ENCODE peak calls at places on chromosomes 13 and 19, in ten cellular contexts. One of them, this sample, is unnamed.

GRCh38 chr13:51576754-51577153 is 7.5 kb upstream of the WDFY2 start:
- DNase-seq in glutamatergic neuron: no peak
- DNase-seq in kidney epithelial cell: no peak
- DNase-seq in mesothelial cell of epicardium: no peak
- DNase-seq in lower leg skin: no peak
- DNase-seq in GM12865: no peak
- DNase-seq in psoas muscle: no peak
- DNase-seq in uterus: no peak
- DNase-seq in epithelial cell of esophagus: peak
- DNase-seq in foreskin keratinocyte: peak
- DNase-seq in this sample: no peak

GRCh38 chr19:37874784-37875183 is 31.6 kb downstream of the WDR87 start:
- DNase-seq in glutamatergic neuron: no peak
- DNase-seq in kidney epithelial cell: no peak
- DNase-seq in mesothelial cell of epicardium: no peak
- DNase-seq in lower leg skin: no peak
- DNase-seq in GM12865: no peak
- DNase-seq in psoas muscle: no peak
- DNase-seq in uterus: no peak
- DNase-seq in epithelial cell of esophagus: no peak
- DNase-seq in foreskin keratinocyte: no peak
- DNase-seq in this sample: no peak

GRCh38 chr19:16660763-16661479 is at the start of gene TMEM38A:
- DNase-seq in glutamatergic neuron: peak
- DNase-seq in kidney epithelial cell: no peak
- DNase-seq in mesothelial cell of epicardium: peak
- DNase-seq in lower leg skin: peak
- DNase-seq in GM12865: peak
- DNase-seq in psoas muscle: peak
- DNase-seq in uterus: peak
- DNase-seq in epithelial cell of esophagus: peak
- DNase-seq in foreskin keratinocyte: no peak
- DNase-seq in this sample: no peak

GRCh38 chr19:35062942-35063341 is 21.4 kb downstream of the HPN start:
- DNase-seq in glutamatergic neuron: no peak
- DNase-seq in kidney epithelial cell: no peak
- DNase-seq in mesothelial cell of epicardium: no peak
- DNase-seq in lower leg skin: no peak
- DNase-seq in GM12865: no peak
- DNase-seq in psoas muscle: no peak
- DNase-seq in uterus: no peak
- DNase-seq in epithelial cell of esophagus: no peak
- DNase-seq in foreskin keratinocyte: no peak
- DNase-seq in this sample: no peak

GRCh38 chr19:6639439-6639838 is 30.5 kb downstream of the TNFSF14 start:
- DNase-seq in glutamatergic neuron: no peak
- DNase-seq in kidney epithelial cell: peak
- DNase-seq in mesothelial cell of epicardium: no peak
- DNase-seq in lower leg skin: no peak
- DNase-seq in GM12865: peak
- DNase-seq in psoas muscle: no peak
- DNase-seq in uterus: no peak
- DNase-seq in epithelial cell of esophagus: peak
- DNase-seq in foreskin keratinocyte: no peak
- DNase-seq in this sample: no peak

GRCh38 chr13:32491028-32491427 is 47.6 kb downstream of the N4BP2L2 start:
- DNase-seq in glutamatergic neuron: no peak
- DNase-seq in kidney epithelial cell: no peak
- DNase-seq in mesothelial cell of epicardium: no peak
- DNase-seq in lower leg skin: no peak
- DNase-seq in GM12865: no peak
- DNase-seq in psoas muscle: no peak
- DNase-seq in uterus: no peak
- DNase-seq in epithelial cell of esophagus: no peak
- DNase-seq in foreskin keratinocyte: no peak
- DNase-seq in this sample: no peak

GRCh38 chr13:43572601-43573360 is 214.0 kb downstream of the ENOX1 start:
- DNase-seq in glutamatergic neuron: no peak
- DNase-seq in kidney epithelial cell: no peak
- DNase-seq in mesothelial cell of epicardium: no peak
- DNase-seq in lower leg skin: no peak
- DNase-seq in GM12865: no peak
- DNase-seq in psoas muscle: no peak
- DNase-seq in uterus: no peak
- DNase-seq in epithelial cell of esophagus: peak
- DNase-seq in foreskin keratinocyte: peak
- DNase-seq in this sample: no peak

GRCh38 chr19:13503570-13504235 is 2.6 kb downstream of the CACNA1A start:
- DNase-seq in glutamatergic neuron: no peak
- DNase-seq in kidney epithelial cell: no peak
- DNase-seq in mesothelial cell of epicardium: no peak
- DNase-seq in lower leg skin: no peak
- DNase-seq in GM12865: no peak
- DNase-seq in psoas muscle: no peak
- DNase-seq in uterus: no peak
- DNase-seq in epithelial cell of esophagus: no peak
- DNase-seq in foreskin keratinocyte: no peak
- DNase-seq in this sample: no peak

GRCh38 chr19:29806098-29806866 is 5.5 kb upstream of the CCNE1 start:
- DNase-seq in glutamatergic neuron: peak
- DNase-seq in kidney epithelial cell: no peak
- DNase-seq in mesothelial cell of epicardium: no peak
- DNase-seq in lower leg skin: no peak
- DNase-seq in GM12865: peak
- DNase-seq in psoas muscle: peak
- DNase-seq in uterus: no peak
- DNase-seq in epithelial cell of esophagus: no peak
- DNase-seq in foreskin keratinocyte: no peak
- DNase-seq in this sample: no peak

GRCh38 chr19:35063940-35064818 is 22.7 kb downstream of the HPN start:
- DNase-seq in glutamatergic neuron: no peak
- DNase-seq in kidney epithelial cell: peak
- DNase-seq in mesothelial cell of epicardium: no peak
- DNase-seq in lower leg skin: no peak
- DNase-seq in GM12865: no peak
- DNase-seq in psoas muscle: no peak
- DNase-seq in uterus: no peak
- DNase-seq in epithelial cell of esophagus: peak
- DNase-seq in foreskin keratinocyte: peak
- DNase-seq in this sample: no peak

GRCh38 chr19:7989071-7989575 is 16.3 kb downstream of the ELAVL1 start:
- DNase-seq in glutamatergic neuron: no peak
- DNase-seq in kidney epithelial cell: peak
- DNase-seq in mesothelial cell of epicardium: no peak
- DNase-seq in lower leg skin: no peak
- DNase-seq in GM12865: no peak
- DNase-seq in psoas muscle: no peak
- DNase-seq in uterus: no peak
- DNase-seq in epithelial cell of esophagus: peak
- DNase-seq in foreskin keratinocyte: peak
- DNase-seq in this sample: no peak

GRCh38 chr13:24663089-24663395 is 17.2 kb upstream of the ATP12A start:
- DNase-seq in glutamatergic neuron: no peak
- DNase-seq in kidney epithelial cell: no peak
- DNase-seq in mesothelial cell of epicardium: no peak
- DNase-seq in lower leg skin: peak
- DNase-seq in GM12865: no peak
- DNase-seq in psoas muscle: no peak
- DNase-seq in uterus: no peak
- DNase-seq in epithelial cell of esophagus: no peak
- DNase-seq in foreskin keratinocyte: no peak
- DNase-seq in this sample: no peak

GRCh38 chr13:114105351-114106225 is 26.8 kb downstream of the RASA3 start:
- DNase-seq in glutamatergic neuron: no peak
- DNase-seq in kidney epithelial cell: no peak
- DNase-seq in mesothelial cell of epicardium: no peak
- DNase-seq in lower leg skin: peak
- DNase-seq in GM12865: no peak
- DNase-seq in psoas muscle: peak
- DNase-seq in uterus: peak
- DNase-seq in epithelial cell of esophagus: no peak
- DNase-seq in foreskin keratinocyte: no peak
- DNase-seq in this sample: peak

GRCh38 chr13:114048463-114048862 is 74.6 kb upstream of the C13orf46 start:
- DNase-seq in glutamatergic neuron: no peak
- DNase-seq in kidney epithelial cell: no peak
- DNase-seq in mesothelial cell of epicardium: no peak
- DNase-seq in lower leg skin: no peak
- DNase-seq in GM12865: no peak
- DNase-seq in psoas muscle: no peak
- DNase-seq in uterus: no peak
- DNase-seq in epithelial cell of esophagus: no peak
- DNase-seq in foreskin keratinocyte: no peak
- DNase-seq in this sample: no peak

GRCh38 chr19:36245210-36246005 is 30.5 kb downstream of the ZNF146 start:
- DNase-seq in glutamatergic neuron: peak
- DNase-seq in kidney epithelial cell: no peak
- DNase-seq in mesothelial cell of epicardium: no peak
- DNase-seq in lower leg skin: no peak
- DNase-seq in GM12865: no peak
- DNase-seq in psoas muscle: no peak
- DNase-seq in uterus: no peak
- DNase-seq in epithelial cell of esophagus: no peak
- DNase-seq in foreskin keratinocyte: no peak
- DNase-seq in this sample: no peak
- TF ChIP-seq CTCF in glutamatergic neuron: no peak
- TF ChIP-seq CTCF in kidney epithelial cell: no peak
- TF ChIP-seq CTCF in mesothelial cell of epicardium: no peak
- TF ChIP-seq CTCF in lower leg skin: no peak
- TF ChIP-seq CTCF in GM12865: no peak
- TF ChIP-seq CTCF in psoas muscle: no peak
- TF ChIP-seq CTCF in uterus: no peak
- TF ChIP-seq CTCF in epithelial cell of esophagus: no peak
- TF ChIP-seq CTCF in foreskin keratinocyte: no peak
- TF ChIP-seq CTCF in this sample: no peak

GRCh38 chr19:54477650-54478049 is 4.6 kb upstream of the CDC42EP5 start:
- DNase-seq in glutamatergic neuron: no peak
- DNase-seq in kidney epithelial cell: no peak
- DNase-seq in mesothelial cell of epicardium: no peak
- DNase-seq in lower leg skin: no peak
- DNase-seq in GM12865: no peak
- DNase-seq in psoas muscle: no peak
- DNase-seq in uterus: no peak
- DNase-seq in epithelial cell of esophagus: no peak
- DNase-seq in foreskin keratinocyte: no peak
- DNase-seq in this sample: no peak
- TF ChIP-seq CTCF in glutamatergic neuron: no peak
- TF ChIP-seq CTCF in kidney epithelial cell: no peak
- TF ChIP-seq CTCF in mesothelial cell of epicardium: no peak
- TF ChIP-seq CTCF in lower leg skin: no peak
- TF ChIP-seq CTCF in GM12865: no peak
- TF ChIP-seq CTCF in psoas muscle: no peak
- TF ChIP-seq CTCF in uterus: no peak
- TF ChIP-seq CTCF in epithelial cell of esophagus: peak
- TF ChIP-seq CTCF in foreskin keratinocyte: peak
- TF ChIP-seq CTCF in this sample: no peak

DNA sequence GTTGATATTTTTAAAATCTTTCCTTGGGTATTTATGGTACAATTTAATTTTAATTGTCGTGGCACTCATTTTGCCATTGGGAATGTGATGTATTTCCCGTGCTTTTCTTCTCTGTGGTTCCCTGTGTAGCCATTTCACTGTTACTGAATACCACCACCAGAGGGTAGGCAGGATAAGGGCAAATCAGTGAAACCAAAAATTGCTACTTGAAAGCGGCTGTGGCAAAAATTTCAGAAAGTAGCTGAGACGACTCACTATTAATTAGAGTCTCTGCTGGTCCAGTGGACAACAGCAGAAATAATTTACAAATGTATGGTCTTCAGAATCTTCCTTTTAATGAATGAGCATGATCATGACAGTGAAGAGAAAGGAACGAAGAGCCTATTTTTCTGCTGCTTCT is 34.4 kb upstream of the MIR17HG start:
- DNase-seq in glutamatergic neuron: no peak
- DNase-seq in kidney epithelial cell: no peak
- DNase-seq in mesothelial cell of epicardium: no peak
- DNase-seq in lower leg skin: no peak
- DNase-seq in GM12865: peak
- DNase-seq in psoas muscle: no peak
- DNase-seq in uterus: no peak
- DNase-seq in epithelial cell of esophagus: peak
- DNase-seq in foreskin keratinocyte: no peak
- DNase-seq in this sample: no peak
- TF ChIP-seq CTCF in glutamatergic neuron: peak
- TF ChIP-seq CTCF in kidney epithelial cell: peak
- TF ChIP-seq CTCF in mesothelial cell of epicardium: peak
- TF ChIP-seq CTCF in lower leg skin: no peak
- TF ChIP-seq CTCF in GM12865: peak
- TF ChIP-seq CTCF in psoas muscle: peak
- TF ChIP-seq CTCF in uterus: peak
- TF ChIP-seq CTCF in epithelial cell of esophagus: peak
- TF ChIP-seq CTCF in foreskin keratinocyte: peak
- TF ChIP-seq CTCF in this sample: peak

DNA sequence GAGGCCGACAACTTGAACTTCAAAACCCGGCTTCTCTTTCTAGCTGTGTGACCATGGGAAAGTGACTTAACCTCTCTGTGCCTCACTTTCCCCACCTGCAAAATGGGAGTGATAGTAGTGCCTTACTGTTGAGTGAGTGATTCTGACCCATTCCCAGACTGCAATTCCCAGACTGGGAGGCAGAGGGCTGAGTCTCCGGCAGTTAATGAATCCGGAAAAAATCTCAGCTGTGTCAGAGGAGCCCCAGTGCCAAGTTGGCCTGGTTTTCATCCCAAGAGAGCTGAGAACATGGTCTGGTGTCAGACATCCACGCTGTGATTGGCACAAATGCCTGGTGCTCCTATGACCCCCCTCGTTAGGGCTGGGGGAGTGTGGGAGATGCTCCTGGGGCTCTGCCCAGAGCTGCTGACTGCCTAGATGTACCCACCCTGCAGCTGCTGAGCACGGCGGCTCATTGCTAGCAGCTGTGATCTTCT is 50.0 kb downstream of the PIN1 start:
- DNase-seq in glutamatergic neuron: no peak
- DNase-seq in kidney epithelial cell: no peak
- DNase-seq in mesothelial cell of epicardium: no peak
- DNase-seq in lower leg skin: no peak
- DNase-seq in GM12865: no peak
- DNase-seq in psoas muscle: peak
- DNase-seq in uterus: peak
- DNase-seq in epithelial cell of esophagus: no peak
- DNase-seq in foreskin keratinocyte: no peak
- DNase-seq in this sample: no peak
- TF ChIP-seq CTCF in glutamatergic neuron: peak
- TF ChIP-seq CTCF in kidney epithelial cell: no peak
- TF ChIP-seq CTCF in mesothelial cell of epicardium: no peak
- TF ChIP-seq CTCF in lower leg skin: no peak
- TF ChIP-seq CTCF in GM12865: no peak
- TF ChIP-seq CTCF in psoas muscle: peak
- TF ChIP-seq CTCF in uterus: peak
- TF ChIP-seq CTCF in epithelial cell of esophagus: no peak
- TF ChIP-seq CTCF in foreskin keratinocyte: peak
- TF ChIP-seq CTCF in this sample: no peak

This sample was measured in CD14-positive monocyte.